ENCODE peak calls at places on chromosomes 3 and 15, in four cellular contexts. Z, N, O and I are unnamed samples.

GRCh38 chr15:71753346-71753745 is 57.0 kb upstream of the NR2E3 start:
- DNase-seq in Z (no peak), N (no peak), O (peak; percentile 48), I (no peak)

GRCh38 chr3:101780661-101781060 is 1.6 kb downstream of the NXPE3 start:
- DNase-seq in Z (no peak), N (no peak), O (peak; percentile 91), I (no peak)

GRCh38 chr3:172197344-172197743 is 158.0 kb downstream of the FNDC3B start:
- DNase-seq in Z (no peak), N (no peak), O (no peak), I (no peak)

GRCh38 chr3:177340243-177340830 is 143.1 kb upstream of the TBL1XR1 start:
- DNase-seq in Z (no peak), N (no peak), O (no peak), I (no peak)

GRCh38 chr3:40873456-40873855 is 325.8 kb upstream of the CTNNB1 start:
- DNase-seq in Z (no peak), N (no peak), O (no peak), I (no peak)

GRCh38 chr3:18586076-18586475 is 160.9 kb upstream of the SATB1 start:
- DNase-seq in Z (no peak), N (no peak), O (no peak), I (no peak)

GRCh38 chr3:14640157-14640562 is 11.4 kb upstream of the CCDC174 start:
- DNase-seq in Z (no peak), N (no peak), O (peak; percentile 15), I (no peak)

GRCh38 chr15:65083262-65083701 is 6.7 kb downstream of the KBTBD13 start:
- DNase-seq in Z (no peak), N (no peak), O (peak; percentile 74), I (no peak)

GRCh38 chr3:112813723-112814171 is 32.9 kb downstream of the CD200R1L start:
- DNase-seq in Z (no peak), N (no peak), O (peak; percentile 62), I (no peak)

GRCh38 chr15:86164222-86164898 is 84.7 kb downstream of the AGBL1 start:
- DNase-seq in Z (no peak), N (no peak), O (no peak), I (no peak)

GRCh38 chr15:92949604-92950249 is 49.6 kb downstream of the CHD2 start:
- DNase-seq in Z (no peak), N (no peak), O (no peak), I (no peak)

GRCh38 chr15:40470423-40471104 is at the start of gene CHST14:
- DNase-seq in Z (peak; percentile 34), N (peak; percentile 82), O (peak; percentile 43), I (peak; percentile 65)

GRCh38 chr3:178618197-178618596 is 82.0 kb downstream of the KCNMB2 start:
- DNase-seq in Z (no peak), N (no peak), O (peak; percentile 1), I (no peak)

GRCh38 chr3:25783661-25784512 is 644 bp upstream of the NGLY1 start:
- DNase-seq in Z (no peak), N (no peak), O (peak; percentile 18), I (peak; percentile 67)

GRCh38 chr3:115281697-115282685 is 134.9 kb upstream of the ZBTB20 start:
- DNase-seq in Z (no peak), N (no peak), O (no peak), I (no peak)

GRCh38 chr3:194269610-194270145 is 81.5 kb downstream of the CPN2 start:
- DNase-seq in Z (peak; percentile 60), N (peak; percentile 94), O (no peak), I (peak; percentile 97)

GRCh38 chr15:38021259-38021658 is 86.8 kb downstream of the TMCO5A start:
- DNase-seq in Z (no peak), N (no peak), O (no peak), I (no peak)

GRCh38 chr3:55329849-55330248 is 157.3 kb downstream of the WNT5A start:
- DNase-seq in Z (no peak), N (no peak), O (peak; percentile 96), I (no peak)

GRCh38 chr15:77384589-77385359 is 35.1 kb downstream of the PEAK1 start:
- DNase-seq in Z (no peak), N (no peak), O (no peak), I (no peak)

GRCh38 chr3:169264711-169265110 is 398.8 kb downstream of the MECOM start:
- DNase-seq in Z (no peak), N (no peak), O (peak; percentile 44), I (peak; percentile 43)

GRCh38 chr3:107283948-107284347 is 93.3 kb upstream of the CCDC54 start:
- DNase-seq in Z (no peak), N (no peak), O (no peak), I (no peak)

GRCh38 chr15:26877842-26878241 is 11.0 kb downstream of the GABRA5 start:
- DNase-seq in Z (no peak), N (no peak), O (no peak), I (no peak)

GRCh38 chr3:134737520-134737919 is 57.5 kb upstream of the EPHB1 start:
- DNase-seq in Z (no peak), N (no peak), O (no peak), I (no peak)

GRCh38 chr15:55267401-55268053 is 22.1 kb downstream of the RAB27A start:
- DNase-seq in Z (no peak), N (peak; percentile 74), O (peak; percentile 74), I (peak; percentile 65)

GRCh38 chr3:45659661-45660566 is 29.3 kb upstream of the SACM1L start:
- DNase-seq in Z (peak; percentile 51), N (peak; percentile 80), O (peak; percentile 97), I (peak; percentile 83)

DNA sequence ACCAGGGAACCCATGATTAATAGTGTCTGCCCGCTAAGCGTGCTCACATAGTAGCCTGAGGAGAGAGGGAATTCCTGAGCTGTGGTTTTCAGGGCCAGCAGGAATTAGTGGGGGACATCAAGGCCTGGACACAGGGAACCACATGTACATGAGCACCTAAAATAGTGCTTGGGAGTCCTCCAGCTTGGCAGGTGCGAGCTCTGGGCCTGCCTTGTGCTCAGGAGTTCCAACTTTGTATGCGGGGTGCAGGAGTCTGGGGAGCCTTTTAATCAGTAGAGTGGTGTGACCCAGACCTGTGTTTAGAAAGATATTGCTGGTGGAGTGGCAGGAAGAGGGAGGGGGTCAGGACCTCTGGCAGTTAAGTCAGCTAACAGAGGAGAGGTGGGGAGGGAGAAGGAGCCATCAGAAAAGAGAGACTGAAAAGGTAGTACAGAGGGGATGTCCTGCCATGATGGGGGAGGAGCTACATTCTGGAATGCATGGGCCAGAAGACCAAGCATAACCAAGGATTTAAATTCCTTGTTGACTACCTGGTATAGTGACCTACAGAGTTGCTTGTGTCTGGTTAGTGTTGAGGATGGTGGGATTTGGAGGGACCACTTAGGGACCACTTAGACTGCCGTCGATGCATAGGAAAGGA is 1.9 kb downstream of the DAG1 start:
- DNase-seq in Z (no peak), N (no peak), O (no peak), I (peak; percentile 28)
- H3K4me3 ChIP-seq in Z (no peak overlapping the region), N (peak overlapping the region; percentile 86), O (no peak overlapping the region), I (peak overlapping the region; percentile 50)

GRCh38 chr3:129577925-129578742 is 28.3 kb downstream of the PLXND1 start:
- DNase-seq in Z (no peak), N (peak; percentile 78), O (no peak), I (no peak)
- H3K27ac ChIP-seq in Z (no peak overlapping the region), N (peak overlapping the region; percentile 34), O (no peak overlapping the region), I (no peak overlapping the region)

GRCh38 chr3:21163961-21164360 is 587.0 kb downstream of the ZNF385D start:
- DNase-seq in Z (no peak), N (no peak), O (no peak), I (no peak)
- H3K9me3 ChIP-seq in Z (no peaks in the 10 kb centered on the region), N (no peaks in the 10 kb centered on the region), O (peaks cover 2% of the 10 kb centered on the region), I (no peaks in the 10 kb centered on the region)

GRCh38 chr15:96358006-96358794 is 27.7 kb downstream of the NR2F2 start:
- DNase-seq in Z (no peak), N (no peak), O (no peak), I (peak; percentile 63)
- H3K4me3 ChIP-seq in Z (peak overlapping the region; percentile 87), N (peak overlapping the region; percentile 76), O (peak overlapping the region; percentile 75), I (peak overlapping the region; percentile 58)

GRCh38 chr3:64906011-64906410 is 218.2 kb upstream of the ADAMTS9 start:
- DNase-seq in Z (no peak), N (no peak), O (no peak), I (no peak)
- H3K27ac ChIP-seq in Z (no peak overlapping the region), N (peak overlapping the region; percentile 2), O (no peak overlapping the region), I (no peak overlapping the region)

GRCh38 chr3:164526250-164526649 is 552.0 kb downstream of the SI start:
- DNase-seq in Z (no peak), N (no peak), O (no peak), I (no peak)

GRCh38 chr3:164521644-164522043 is 556.7 kb downstream of the SI start:
- DNase-seq in Z (no peak), N (no peak), O (no peak), I (no peak)

GRCh38 chr3:164524201-164524600 is 554.1 kb downstream of the SI start:
- DNase-seq in Z (no peak), N (no peak), O (no peak), I (no peak)

GRCh38 chr3:164521139-164521538 is 557.2 kb downstream of the SI start:
- DNase-seq in Z (no peak), N (no peak), O (no peak), I (no peak)

DNA sequence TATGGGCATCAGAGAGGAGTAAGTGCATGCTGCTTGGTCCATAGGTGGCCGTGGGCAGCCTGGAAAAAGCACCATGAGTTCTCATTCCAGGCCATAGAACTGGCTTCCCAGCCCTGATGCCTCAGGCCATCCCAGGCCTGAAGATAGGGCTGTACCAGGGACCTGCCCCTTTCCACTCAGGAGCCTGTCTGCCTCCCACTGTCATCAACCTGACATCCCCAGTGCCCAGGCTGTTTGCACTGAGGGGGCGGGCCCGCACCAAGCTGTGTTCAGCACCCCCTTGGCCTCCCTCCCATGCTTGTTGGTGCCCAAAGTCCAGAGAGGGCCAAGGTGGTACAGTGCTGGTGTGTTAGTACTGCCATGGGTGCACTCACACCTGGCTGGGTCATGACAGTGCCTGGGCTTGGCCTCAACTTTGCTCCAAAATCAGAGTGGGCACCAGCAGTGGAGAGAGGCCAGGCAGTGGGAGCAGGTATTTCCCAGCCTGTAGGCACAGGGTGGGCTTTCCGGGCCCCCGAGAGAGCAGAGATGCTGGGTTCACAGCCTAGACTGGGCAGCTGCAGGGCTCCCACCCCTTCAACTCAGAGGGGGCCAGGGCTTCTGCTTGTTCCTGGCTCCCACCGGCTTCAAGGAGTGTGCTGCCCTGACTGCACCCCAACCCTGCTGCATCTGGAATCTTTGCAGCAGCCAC is 556.1 kb downstream of the SI start:
- DNase-seq in Z (no peak), N (peak; percentile 31), O (no peak), I (peak; percentile 29)
- H3K9me3 ChIP-seq in Z (no peaks in the 10 kb centered on the region), N (peaks cover 6% of the 10 kb centered on the region), O (peaks cover 30% of the 10 kb centered on the region), I (no peaks in the 10 kb centered on the region)

DNA sequence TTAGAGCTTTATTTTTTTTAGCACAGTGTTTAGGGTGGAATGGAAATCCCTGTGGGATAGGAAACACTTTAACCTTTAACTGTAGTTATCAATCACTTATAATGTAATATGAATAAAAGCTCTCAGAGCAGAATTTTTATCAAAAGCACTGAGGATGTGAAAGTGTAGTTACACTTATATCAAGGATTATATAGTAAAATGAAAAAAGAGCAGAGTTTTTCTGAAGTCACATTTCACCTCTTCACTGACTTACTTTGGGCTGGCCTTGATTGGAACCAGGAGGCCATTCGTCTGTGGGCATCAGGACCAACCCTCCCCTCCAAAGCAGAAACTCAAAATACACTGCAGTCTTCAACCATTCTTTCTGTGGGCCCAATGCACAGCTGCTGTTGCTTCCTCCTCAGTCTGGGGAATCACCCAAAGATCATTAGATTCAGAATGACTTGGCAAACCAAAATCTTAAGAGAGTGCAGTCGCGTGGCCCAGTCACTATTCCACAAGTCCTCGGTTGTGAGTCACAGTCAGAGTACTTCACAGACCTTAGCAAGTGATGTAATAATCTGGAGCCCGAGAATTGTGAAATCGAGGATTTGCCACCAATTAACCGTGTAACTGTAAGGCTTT is 132.6 kb upstream of the COL8A1 start:
- DNase-seq in Z (no peak), N (no peak), O (peak; percentile 96), I (peak; percentile 61)
- H3K4me3 ChIP-seq in Z (no peak overlapping the region), N (no peak overlapping the region), O (no peak overlapping the region), I (no peak overlapping the region)